ENCODE peak calls at places on chromosomes 12 and 14, in nine cellular contexts. One of them, this sample, is unnamed.

GRCh38 chr14:23005861-23006534 is 3.9 kb downstream of the C14orf93 start:
- DNase-seq in GM23338: no peak
- DNase-seq in uterus: no peak
- DNase-seq in fibroblast of mammary gland: no peak
- DNase-seq in dorsolateral prefrontal cortex: no peak
- DNase-seq in WTC11: no peak
- DNase-seq in SK-N-SH: no peak
- DNase-seq in NT2/D1: no peak
- DNase-seq in ACHN: no peak
- DNase-seq in this sample: no peak

GRCh38 chr12:88577537-88577936 is 2.7 kb downstream of the KITLG start:
- DNase-seq in GM23338: no peak
- DNase-seq in uterus: no peak
- DNase-seq in fibroblast of mammary gland: peak
- DNase-seq in dorsolateral prefrontal cortex: no peak
- DNase-seq in WTC11: no peak
- DNase-seq in SK-N-SH: no peak
- DNase-seq in NT2/D1: no peak
- DNase-seq in ACHN: peak
- DNase-seq in this sample: no peak

GRCh38 chr14:94594441-94594840 is 13.2 kb downstream of the SERPINA5 start:
- DNase-seq in GM23338: no peak
- DNase-seq in uterus: no peak
- DNase-seq in fibroblast of mammary gland: no peak
- DNase-seq in dorsolateral prefrontal cortex: no peak
- DNase-seq in WTC11: no peak
- DNase-seq in SK-N-SH: no peak
- DNase-seq in NT2/D1: no peak
- DNase-seq in ACHN: no peak
- DNase-seq in this sample: no peak

GRCh38 chr14:89899917-89900680 is 54.4 kb downstream of the EFCAB11 start:
- DNase-seq in GM23338: peak
- DNase-seq in uterus: no peak
- DNase-seq in fibroblast of mammary gland: peak
- DNase-seq in dorsolateral prefrontal cortex: no peak
- DNase-seq in WTC11: no peak
- DNase-seq in SK-N-SH: peak
- DNase-seq in NT2/D1: no peak
- DNase-seq in ACHN: peak
- DNase-seq in this sample: no peak

GRCh38 chr14:89566180-89566579 is 149.1 kb upstream of the FOXN3 start:
- DNase-seq in GM23338: no peak
- DNase-seq in uterus: no peak
- DNase-seq in fibroblast of mammary gland: no peak
- DNase-seq in dorsolateral prefrontal cortex: no peak
- DNase-seq in WTC11: no peak
- DNase-seq in SK-N-SH: no peak
- DNase-seq in NT2/D1: no peak
- DNase-seq in ACHN: no peak
- DNase-seq in this sample: no peak

GRCh38 chr14:103488960-103489359 is 33.7 kb downstream of the CKB start:
- DNase-seq in GM23338: no peak
- DNase-seq in uterus: no peak
- DNase-seq in fibroblast of mammary gland: peak
- DNase-seq in dorsolateral prefrontal cortex: no peak
- DNase-seq in WTC11: no peak
- DNase-seq in SK-N-SH: no peak
- DNase-seq in NT2/D1: no peak
- DNase-seq in ACHN: no peak
- DNase-seq in this sample: no peak

GRCh38 chr14:61438860-61439765 is 117.7 kb downstream of the PRKCH start:
- DNase-seq in GM23338: peak
- DNase-seq in uterus: peak
- DNase-seq in fibroblast of mammary gland: peak
- DNase-seq in dorsolateral prefrontal cortex: no peak
- DNase-seq in WTC11: peak
- DNase-seq in SK-N-SH: no peak
- DNase-seq in NT2/D1: no peak
- DNase-seq in ACHN: no peak
- DNase-seq in this sample: no peak

GRCh38 chr12:94427520-94428381 is 31.9 kb downstream of the CEP83 start:
- DNase-seq in GM23338: no peak
- DNase-seq in uterus: peak
- DNase-seq in fibroblast of mammary gland: peak
- DNase-seq in dorsolateral prefrontal cortex: no peak
- DNase-seq in WTC11: no peak
- DNase-seq in SK-N-SH: no peak
- DNase-seq in NT2/D1: no peak
- DNase-seq in ACHN: no peak
- DNase-seq in this sample: no peak

GRCh38 chr12:17108877-17109520 is 503.0 kb upstream of the LMO3 start:
- DNase-seq in GM23338: no peak
- DNase-seq in uterus: no peak
- DNase-seq in fibroblast of mammary gland: no peak
- DNase-seq in dorsolateral prefrontal cortex: no peak
- DNase-seq in WTC11: no peak
- DNase-seq in SK-N-SH: no peak
- DNase-seq in NT2/D1: no peak
- DNase-seq in ACHN: peak
- DNase-seq in this sample: no peak

GRCh38 chr12:65025070-65025469 is 96.0 kb downstream of the WIF1 start:
- DNase-seq in GM23338: no peak
- DNase-seq in uterus: no peak
- DNase-seq in fibroblast of mammary gland: no peak
- DNase-seq in dorsolateral prefrontal cortex: no peak
- DNase-seq in WTC11: no peak
- DNase-seq in SK-N-SH: no peak
- DNase-seq in NT2/D1: no peak
- DNase-seq in ACHN: no peak
- DNase-seq in this sample: no peak

GRCh38 chr12:124767075-124767821 is 96.4 kb downstream of the SCARB1 start:
- DNase-seq in GM23338: peak
- DNase-seq in uterus: peak
- DNase-seq in fibroblast of mammary gland: peak
- DNase-seq in dorsolateral prefrontal cortex: peak
- DNase-seq in WTC11: peak
- DNase-seq in SK-N-SH: peak
- DNase-seq in NT2/D1: peak
- DNase-seq in ACHN: peak
- DNase-seq in this sample: peak

GRCh38 chr14:61561144-61561543 is 134.2 kb upstream of the HIF1A start:
- DNase-seq in GM23338: peak
- DNase-seq in uterus: no peak
- DNase-seq in fibroblast of mammary gland: peak
- DNase-seq in dorsolateral prefrontal cortex: no peak
- DNase-seq in WTC11: no peak
- DNase-seq in SK-N-SH: peak
- DNase-seq in NT2/D1: no peak
- DNase-seq in ACHN: peak
- DNase-seq in this sample: no peak

GRCh38 chr12:7935773-7936581 is at the start of gene SLC2A3:
- DNase-seq in GM23338: peak
- DNase-seq in uterus: peak
- DNase-seq in fibroblast of mammary gland: peak
- DNase-seq in dorsolateral prefrontal cortex: no peak
- DNase-seq in WTC11: peak
- DNase-seq in SK-N-SH: peak
- DNase-seq in NT2/D1: peak
- DNase-seq in ACHN: peak
- DNase-seq in this sample: peak

GRCh38 chr14:22266683-22267082 is 322.3 kb downstream of the DAD1 start:
- DNase-seq in GM23338: no peak
- DNase-seq in uterus: no peak
- DNase-seq in fibroblast of mammary gland: no peak
- DNase-seq in dorsolateral prefrontal cortex: no peak
- DNase-seq in WTC11: no peak
- DNase-seq in SK-N-SH: no peak
- DNase-seq in NT2/D1: no peak
- DNase-seq in ACHN: no peak
- DNase-seq in this sample: no peak

GRCh38 chr14:104393898-104394605 is 185.5 kb upstream of the C14orf180 start:
- DNase-seq in GM23338: no peak
- DNase-seq in uterus: peak
- DNase-seq in fibroblast of mammary gland: no peak
- DNase-seq in dorsolateral prefrontal cortex: peak
- DNase-seq in WTC11: no peak
- DNase-seq in SK-N-SH: peak
- DNase-seq in NT2/D1: no peak
- DNase-seq in ACHN: no peak
- DNase-seq in this sample: peak

GRCh38 chr14:55297611-55298323 is 26.5 kb downstream of the FBXO34 start:
- DNase-seq in GM23338: peak
- DNase-seq in uterus: no peak
- DNase-seq in fibroblast of mammary gland: no peak
- DNase-seq in dorsolateral prefrontal cortex: no peak
- DNase-seq in WTC11: no peak
- DNase-seq in SK-N-SH: no peak
- DNase-seq in NT2/D1: no peak
- DNase-seq in ACHN: no peak
- DNase-seq in this sample: no peak

GRCh38 chr14:75369506-75369905 is 58.3 kb upstream of the JDP2 start:
- DNase-seq in GM23338: no peak
- DNase-seq in uterus: no peak
- DNase-seq in fibroblast of mammary gland: peak
- DNase-seq in dorsolateral prefrontal cortex: no peak
- DNase-seq in WTC11: no peak
- DNase-seq in SK-N-SH: no peak
- DNase-seq in NT2/D1: no peak
- DNase-seq in ACHN: no peak
- DNase-seq in this sample: no peak

GRCh38 chr12:31000751-31001150 is 72.9 kb upstream of the DDX11 start:
- DNase-seq in GM23338: no peak
- DNase-seq in uterus: no peak
- DNase-seq in fibroblast of mammary gland: peak
- DNase-seq in dorsolateral prefrontal cortex: no peak
- DNase-seq in WTC11: no peak
- DNase-seq in SK-N-SH: no peak
- DNase-seq in NT2/D1: no peak
- DNase-seq in ACHN: no peak
- DNase-seq in this sample: no peak

GRCh38 chr12:47265391-47265790 is 185.6 kb upstream of the AMIGO2 start:
- DNase-seq in GM23338: no peak
- DNase-seq in uterus: no peak
- DNase-seq in fibroblast of mammary gland: no peak
- DNase-seq in dorsolateral prefrontal cortex: no peak
- DNase-seq in WTC11: no peak
- DNase-seq in SK-N-SH: no peak
- DNase-seq in NT2/D1: no peak
- DNase-seq in ACHN: no peak
- DNase-seq in this sample: no peak

GRCh38 chr12:12022306-12022931 is 48.3 kb upstream of the BCL2L14 start:
- DNase-seq in GM23338: no peak
- DNase-seq in uterus: no peak
- DNase-seq in fibroblast of mammary gland: no peak
- DNase-seq in dorsolateral prefrontal cortex: no peak
- DNase-seq in WTC11: no peak
- DNase-seq in SK-N-SH: no peak
- DNase-seq in NT2/D1: no peak
- DNase-seq in ACHN: no peak
- DNase-seq in this sample: no peak

GRCh38 chr12:121796855-121797751 is 3.6 kb upstream of the RHOF start:
- DNase-seq in GM23338: peak
- DNase-seq in uterus: peak
- DNase-seq in fibroblast of mammary gland: peak
- DNase-seq in dorsolateral prefrontal cortex: peak
- DNase-seq in WTC11: peak
- DNase-seq in SK-N-SH: peak
- DNase-seq in NT2/D1: no peak
- DNase-seq in ACHN: peak
- DNase-seq in this sample: peak

GRCh38 chr14:67514650-67515385 is 18.3 kb upstream of the PLEKHH1 start:
- DNase-seq in GM23338: peak
- DNase-seq in uterus: peak
- DNase-seq in fibroblast of mammary gland: peak
- DNase-seq in dorsolateral prefrontal cortex: no peak
- DNase-seq in WTC11: peak
- DNase-seq in SK-N-SH: peak
- DNase-seq in NT2/D1: no peak
- DNase-seq in ACHN: peak
- DNase-seq in this sample: peak

GRCh38 chr12:65824314-65824563 is at the start of gene HMGA2:
- DNase-seq in GM23338: no peak
- DNase-seq in uterus: no peak
- DNase-seq in fibroblast of mammary gland: peak
- DNase-seq in dorsolateral prefrontal cortex: no peak
- DNase-seq in WTC11: peak
- DNase-seq in SK-N-SH: no peak
- DNase-seq in NT2/D1: no peak
- DNase-seq in ACHN: peak
- DNase-seq in this sample: no peak

GRCh38 chr14:100899841-100900771 is 3.4 kb downstream of the RTL1 start:
- DNase-seq in GM23338: peak
- DNase-seq in uterus: no peak
- DNase-seq in fibroblast of mammary gland: no peak
- DNase-seq in dorsolateral prefrontal cortex: no peak
- DNase-seq in WTC11: peak
- DNase-seq in SK-N-SH: peak
- DNase-seq in NT2/D1: no peak
- DNase-seq in ACHN: no peak
- DNase-seq in this sample: no peak

GRCh38 chr14:44149597-44149996 is 357.5 kb downstream of the FSCB start:
- DNase-seq in GM23338: peak
- DNase-seq in uterus: no peak
- DNase-seq in fibroblast of mammary gland: no peak
- DNase-seq in dorsolateral prefrontal cortex: no peak
- DNase-seq in WTC11: peak
- DNase-seq in SK-N-SH: peak
- DNase-seq in NT2/D1: peak
- DNase-seq in ACHN: peak
- DNase-seq in this sample: peak

GRCh38 chr12:24562761-24563392 is 386.0 kb downstream of the BCAT1 start:
- DNase-seq in GM23338: peak
- DNase-seq in uterus: peak
- DNase-seq in fibroblast of mammary gland: peak
- DNase-seq in dorsolateral prefrontal cortex: no peak
- DNase-seq in WTC11: peak
- DNase-seq in SK-N-SH: peak
- DNase-seq in NT2/D1: no peak
- DNase-seq in ACHN: no peak
- DNase-seq in this sample: peak

GRCh38 chr12:48285751-48286650 is 64.7 kb downstream of the ZNF641 start:
- DNase-seq in GM23338: peak
- DNase-seq in uterus: no peak
- DNase-seq in fibroblast of mammary gland: no peak
- DNase-seq in dorsolateral prefrontal cortex: no peak
- DNase-seq in WTC11: no peak
- DNase-seq in SK-N-SH: no peak
- DNase-seq in NT2/D1: no peak
- DNase-seq in ACHN: no peak
- DNase-seq in this sample: no peak

GRCh38 chr14:61034416-61035100 is 53.5 kb downstream of the SLC38A6 start:
- DNase-seq in GM23338: no peak
- DNase-seq in uterus: no peak
- DNase-seq in fibroblast of mammary gland: no peak
- DNase-seq in dorsolateral prefrontal cortex: no peak
- DNase-seq in WTC11: no peak
- DNase-seq in SK-N-SH: no peak
- DNase-seq in NT2/D1: no peak
- DNase-seq in ACHN: no peak
- DNase-seq in this sample: no peak

GRCh38 chr14:100469632-100470522 is 117.3 kb downstream of the BEGAIN start:
- DNase-seq in GM23338: no peak
- DNase-seq in uterus: no peak
- DNase-seq in fibroblast of mammary gland: no peak
- DNase-seq in dorsolateral prefrontal cortex: no peak
- DNase-seq in WTC11: no peak
- DNase-seq in SK-N-SH: no peak
- DNase-seq in NT2/D1: no peak
- DNase-seq in ACHN: no peak
- DNase-seq in this sample: no peak

GRCh38 chr14:56195727-56196126 is 77.5 kb downstream of the PELI2 start:
- DNase-seq in GM23338: no peak
- DNase-seq in uterus: no peak
- DNase-seq in fibroblast of mammary gland: peak
- DNase-seq in dorsolateral prefrontal cortex: no peak
- DNase-seq in WTC11: no peak
- DNase-seq in SK-N-SH: no peak
- DNase-seq in NT2/D1: no peak
- DNase-seq in ACHN: no peak
- DNase-seq in this sample: peak

GRCh38 chr12:108643941-108644742 is 10.4 kb upstream of the SELPLG start:
- DNase-seq in GM23338: no peak
- DNase-seq in uterus: peak
- DNase-seq in fibroblast of mammary gland: peak
- DNase-seq in dorsolateral prefrontal cortex: peak
- DNase-seq in WTC11: no peak
- DNase-seq in SK-N-SH: no peak
- DNase-seq in NT2/D1: no peak
- DNase-seq in ACHN: peak
- DNase-seq in this sample: no peak